ENCODE peak calls at places on chromosomes 12 and 14, in five cellular contexts. S is ovary, Q is H1, G is A549, X is sigmoid colon. K is an unnamed sample.
A peak's percentile ranks its signal among the peaks of the same experiment; 100 is the strongest.

GRCh38 chr14:38731962-38732361 is 371.1 kb downstream of the SEC23A start:
- DNase-seq in S (no peak), Q (no peak), G (no peak), X (no peak), K (no peak)

GRCh38 chr12:3863756-3864155 is 9.4 kb downstream of the PARP11 start:
- DNase-seq in S (no peak), Q (no peak), G (no peak), X (no peak), K (no peak)

GRCh38 chr12:85130631-85131030 is 94.5 kb downstream of the LRRIQ1 start:
- DNase-seq in S (no peak), Q (no peak), G (no peak), X (no peak), K (no peak)

GRCh38 chr12:104360157-104360556 is 56.6 kb downstream of the EID3 start:
- DNase-seq in S (no peak), Q (no peak), G (no peak), X (peak; percentile 48), K (no peak)

GRCh38 chr14:75879031-75879430 is 102.8 kb downstream of the TGFB3 start:
- DNase-seq in S (no peak), Q (no peak), G (no peak), X (no peak), K (no peak)

GRCh38 chr14:87628129-87628528 is 364.9 kb downstream of the GALC start:
- DNase-seq in S (no peak), Q (no peak), G (no peak), X (no peak), K (no peak)

GRCh38 chr12:127169321-127170270 is 1097.4 kb upstream of the TMEM132C start:
- DNase-seq in S (no peak), Q (no peak), G (no peak), X (no peak), K (no peak)

GRCh38 chr14:99625476-99625875 is 19.5 kb upstream of the HHIPL1 start:
- DNase-seq in S (no peak), Q (no peak), G (no peak), X (no peak), K (no peak)

GRCh38 chr12:115320451-115320850 is 636.5 kb upstream of the TBX3 start:
- DNase-seq in S (no peak), Q (no peak), G (no peak), X (no peak), K (no peak)

GRCh38 chr12:179131-179884 is 34.6 kb downstream of the SLC6A12 start:
- DNase-seq in S (no peak), Q (no peak), G (no peak), X (no peak), K (no peak)

GRCh38 chr14:84273181-84273580 is 1256.8 kb upstream of the FLRT2 start:
- DNase-seq in S (no peak), Q (no peak), G (no peak), X (no peak), K (no peak)

GRCh38 chr12:10562306-10562933 is 51.0 kb downstream of the MAGOHB start:
- DNase-seq in S (no peak), Q (no peak), G (peak; percentile 13), X (no peak), K (no peak)

GRCh38 chr12:64160718-64161060 is 61.4 kb downstream of the KICS2 start:
- DNase-seq in S (no peak), Q (no peak), G (no peak), X (no peak), K (no peak)

GRCh38 chr12:75977952-75978671 is 53.5 kb downstream of the PHLDA1 start:
- DNase-seq in S (peak; percentile 32), Q (peak; percentile 43), G (peak; percentile 94), X (peak; percentile 75), K (peak; percentile 70)

GRCh38 chr14:59331217-59331616 is 134.0 kb downstream of the GPR135 start:
- DNase-seq in S (no peak), Q (peak; percentile 25), G (no peak), X (no peak), K (no peak)

GRCh38 chr12:82593901-82594396 is 92.8 kb upstream of the TMTC2 start:
- DNase-seq in S (no peak), Q (no peak), G (no peak), X (no peak), K (no peak)

GRCh38 chr14:22432348-22432976 is 156.6 kb downstream of the DAD1 start:
- DNase-seq in S (no peak), Q (no peak), G (peak; percentile 41), X (no peak), K (no peak)
- TF ChIP-seq EP300 in S (no peak), Q (no peak), G (no peak), X (no peak), K (no peak)

GRCh38 chr12:102486153-102486552 is 5.8 kb upstream of the IGF1 start:
- DNase-seq in S (no peak), Q (no peak), G (no peak), X (no peak), K (no peak)

GRCh38 chr12:102484732-102485069 is 4.3 kb upstream of the IGF1 start:
- DNase-seq in S (no peak), Q (no peak), G (no peak), X (no peak), K (no peak)

GRCh38 chr12:102481705-102482104 is 1.3 kb upstream of the IGF1 start:
- DNase-seq in S (no peak), Q (no peak), G (no peak), X (no peak), K (no peak)

GRCh38 chr12:102484017-102484731 is 3.8 kb upstream of the IGF1 start:
- DNase-seq in S (peak; percentile 42), Q (no peak), G (peak; percentile 55), X (peak; percentile 76), K (peak; percentile 76)

GRCh38 chr12:102483466-102483865 is 3.1 kb upstream of the IGF1 start:
- DNase-seq in S (no peak), Q (no peak), G (no peak), X (no peak), K (no peak)
- TF ChIP-seq EP300 in S (no peak), Q (no peak), G (no peak), X (no peak), K (no peak)

DNA sequence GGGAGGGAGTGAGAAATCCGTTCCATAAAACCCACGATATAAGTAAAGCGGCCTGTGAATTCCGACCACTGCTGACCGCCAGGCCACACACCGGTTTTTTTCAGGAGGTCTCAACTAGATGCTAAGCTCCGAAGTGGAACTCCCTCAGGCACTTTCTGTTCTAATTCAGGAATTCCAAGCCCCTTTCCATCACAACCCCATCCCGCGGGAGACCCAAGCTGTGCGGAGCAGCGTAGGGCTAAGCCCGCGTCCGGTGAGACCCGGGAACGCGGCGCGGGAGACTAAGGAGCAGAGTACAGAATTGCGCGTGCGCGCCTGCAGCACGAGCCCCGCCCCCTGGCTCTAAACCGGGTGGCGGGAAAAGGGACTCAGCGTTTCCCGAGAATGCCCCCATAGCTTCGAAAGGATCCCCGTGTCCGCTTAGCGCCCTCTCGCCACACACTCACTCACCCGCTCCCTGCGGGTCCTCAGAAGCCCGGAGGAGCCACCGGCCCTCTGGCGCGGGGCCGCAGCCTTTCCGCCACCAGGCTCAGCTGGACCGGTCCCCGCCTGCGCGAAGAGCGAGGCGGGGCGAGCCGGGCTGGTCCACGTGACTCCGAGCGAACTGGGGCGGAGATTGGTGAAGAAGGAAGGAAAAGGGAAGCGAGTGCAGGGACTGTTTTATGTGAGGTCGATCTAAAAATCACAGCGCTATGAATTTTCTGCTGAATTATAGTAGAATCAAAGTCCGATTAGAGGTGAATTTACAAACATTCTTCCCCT is at the start of gene TIMELESS:
- DNase-seq in S (peak; percentile 84), Q (peak; percentile 67), G (peak; percentile 99), X (peak; percentile 95), K (peak; percentile 89)
- TF ChIP-seq EP300 in S (no peak), Q (no peak), G (no peak), X (no peak), K (no peak)

DNA sequence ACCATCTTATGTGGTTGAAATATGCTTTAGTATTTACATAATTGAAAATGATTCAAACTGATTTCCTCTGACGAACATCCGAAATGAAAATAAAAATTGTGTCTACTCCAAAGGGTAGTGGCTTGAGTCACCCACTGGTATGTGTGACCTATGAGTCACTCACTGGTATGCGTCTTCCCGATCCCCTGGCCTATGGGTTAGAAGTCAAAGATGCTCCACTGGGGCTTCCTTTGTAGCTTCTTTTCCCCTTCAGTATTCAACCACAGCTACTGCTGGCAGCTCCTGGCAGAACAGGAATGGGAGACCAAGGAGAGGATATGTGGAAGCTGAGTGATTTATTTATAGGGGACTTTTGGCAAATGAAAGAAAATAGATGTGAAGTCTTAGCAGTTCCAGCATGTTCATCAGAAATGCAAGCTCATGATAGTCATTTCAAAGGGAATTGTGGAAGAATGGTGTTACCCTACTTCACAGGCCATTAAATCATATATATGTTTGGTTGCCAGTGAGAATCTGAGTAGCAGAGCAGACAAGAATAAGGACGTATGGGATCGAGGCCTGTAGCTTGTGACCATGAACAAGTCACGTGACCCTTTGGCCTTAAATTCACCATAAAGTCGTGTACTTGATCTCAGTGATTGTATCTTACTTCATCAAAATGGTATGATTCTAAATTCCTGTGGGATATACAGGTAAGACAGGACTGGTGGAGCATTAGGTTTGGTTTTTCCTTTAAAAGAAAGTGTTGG is 108.3 kb downstream of the CRADD start:
- DNase-seq in S (peak; percentile 51), Q (peak; percentile 29), G (peak; percentile 86), X (peak; percentile 82), K (no peak)
- TF ChIP-seq EP300 in S (no peak), Q (no peak), G (peak; percentile 89), X (no peak), K (no peak)

GRCh38 chr14:77181603-77182437 is at the start of gene TMEM63C:
- DNase-seq in S (no peak), Q (peak; percentile 95), G (peak; percentile 78), X (no peak), K (no peak)
- TF ChIP-seq EP300 in S (no peak), Q (peak; percentile 3), G (no peak), X (no peak), K (no peak)